ENCODE peak calls at places on chromosomes 7 and 10, in ten cellular contexts. F is lung, Z is cardiac fibroblast, C is BJ, Y is sigmoid colon, W is HCT116, N is AG09309, U is ovary, V is pancreas, Q is right atrium auricular region. P is an unnamed sample.

GRCh38 chr10:75400163-75400768 is 1.3 kb downstream of the ZNF503 start:
- DNase-seq in F (no peak), Z (peak), C (no peak), Y (peak), W (no peak), N (no peak), U (peak), V (no peak), Q (peak), P (no peak)

GRCh38 chr10:48390933-48391845 is 84.7 kb downstream of the MAPK8 start:
- DNase-seq in F (no peak), Z (peak), C (no peak), Y (no peak), W (peak), N (no peak), U (no peak), V (no peak), Q (no peak), P (peak)

GRCh38 chr10:22315455-22316285 is 518 bp upstream of the COMMD3 start:
- DNase-seq in F (peak), Z (no peak), C (no peak), Y (no peak), W (no peak), N (no peak), U (no peak), V (no peak), Q (no peak), P (no peak)

GRCh38 chr7:137328389-137329120 is 15.0 kb downstream of the PTN start:
- DNase-seq in F (no peak), Z (no peak), C (no peak), Y (no peak), W (no peak), N (no peak), U (no peak), V (no peak), Q (no peak), P (peak)

GRCh38 chr10:117425908-117426566 is 50.8 kb upstream of the PDZD8 start:
- DNase-seq in F (no peak), Z (no peak), C (no peak), Y (no peak), W (no peak), N (no peak), U (no peak), V (no peak), Q (no peak), P (no peak)

GRCh38 chr10:85646312-85646711 is 720.3 kb downstream of the GRID1 start:
- DNase-seq in F (no peak), Z (no peak), C (no peak), Y (no peak), W (no peak), N (no peak), U (no peak), V (no peak), Q (no peak), P (peak)

GRCh38 chr7:139246905-139247304 is 15.9 kb downstream of the UBN2 start:
- DNase-seq in F (no peak), Z (peak), C (peak), Y (no peak), W (no peak), N (peak), U (no peak), V (no peak), Q (no peak), P (peak)

GRCh38 chr10:73433538-73433867 is at the start of gene MSS51:
- DNase-seq in F (no peak), Z (no peak), C (no peak), Y (no peak), W (no peak), N (no peak), U (no peak), V (no peak), Q (no peak), P (no peak)

GRCh38 chr10:76302936-76303656 is 871.7 kb downstream of the LRMDA start:
- DNase-seq in F (no peak), Z (peak), C (no peak), Y (no peak), W (no peak), N (no peak), U (peak), V (no peak), Q (no peak), P (peak)

GRCh38 chr7:72444023-72444776 is 32.1 kb upstream of the CALN1 start:
- DNase-seq in F (no peak), Z (no peak), C (no peak), Y (no peak), W (no peak), N (no peak), U (no peak), V (no peak), Q (no peak), P (no peak)

GRCh38 chr7:117393781-117394180 is 33.5 kb downstream of the ASZ1 start:
- DNase-seq in F (no peak), Z (no peak), C (no peak), Y (no peak), W (no peak), N (no peak), U (no peak), V (no peak), Q (no peak), P (no peak)

GRCh38 chr7:91864070-91864469 is 16.4 kb downstream of the MTERF1 start:
- DNase-seq in F (no peak), Z (no peak), C (no peak), Y (no peak), W (no peak), N (no peak), U (no peak), V (no peak), Q (no peak), P (no peak)

GRCh38 chr7:91872069-91872468 is 8.4 kb downstream of the MTERF1 start:
- DNase-seq in F (no peak), Z (no peak), C (no peak), Y (no peak), W (no peak), N (no peak), U (no peak), V (no peak), Q (no peak), P (no peak)

GRCh38 chr7:91869661-91870060 is 10.8 kb downstream of the MTERF1 start:
- DNase-seq in F (no peak), Z (no peak), C (no peak), Y (no peak), W (no peak), N (no peak), U (no peak), V (no peak), Q (no peak), P (no peak)

GRCh38 chr7:91866599-91867148 is 13.8 kb downstream of the MTERF1 start:
- DNase-seq in F (no peak), Z (no peak), C (no peak), Y (no peak), W (no peak), N (no peak), U (no peak), V (no peak), Q (no peak), P (no peak)
- TF ChIP-seq CTCF in F (no peak), Z (no peak), C (no peak), Y (no peak), W (no peak), N (no peak), U (no peak), V (no peak), Q (no peak), P (no peak)

GRCh38 chr7:64878684-64879083 is 24.4 kb upstream of the ZNF273 start:
- DNase-seq in F (peak), Z (no peak), C (no peak), Y (no peak), W (no peak), N (no peak), U (no peak), V (no peak), Q (no peak), P (no peak)

GRCh38 chr7:64879800-64880199 is 23.3 kb upstream of the ZNF273 start:
- DNase-seq in F (peak), Z (no peak), C (no peak), Y (peak), W (no peak), N (no peak), U (no peak), V (no peak), Q (peak), P (no peak)

GRCh38 chr7:64879097-64879730 is 23.9 kb upstream of the ZNF273 start:
- DNase-seq in F (peak), Z (no peak), C (no peak), Y (peak), W (no peak), N (no peak), U (no peak), V (no peak), Q (peak), P (no peak)

GRCh38 chr7:64876792-64877713 is 26.0 kb upstream of the ZNF273 start:
- DNase-seq in F (peak), Z (no peak), C (no peak), Y (peak), W (no peak), N (no peak), U (no peak), V (peak), Q (peak), P (no peak)

GRCh38 chr7:64877714-64878610 is 25.1 kb upstream of the ZNF273 start:
- DNase-seq in F (peak), Z (no peak), C (no peak), Y (peak), W (no peak), N (no peak), U (no peak), V (no peak), Q (peak), P (no peak)
- H3K4me3 ChIP-seq in F (no peak), Z (no peak), C (peak), Y (peak), W (no peak), N (no peak), U (no peak), V (no peak), Q (no peak), P (peak)

DNA sequence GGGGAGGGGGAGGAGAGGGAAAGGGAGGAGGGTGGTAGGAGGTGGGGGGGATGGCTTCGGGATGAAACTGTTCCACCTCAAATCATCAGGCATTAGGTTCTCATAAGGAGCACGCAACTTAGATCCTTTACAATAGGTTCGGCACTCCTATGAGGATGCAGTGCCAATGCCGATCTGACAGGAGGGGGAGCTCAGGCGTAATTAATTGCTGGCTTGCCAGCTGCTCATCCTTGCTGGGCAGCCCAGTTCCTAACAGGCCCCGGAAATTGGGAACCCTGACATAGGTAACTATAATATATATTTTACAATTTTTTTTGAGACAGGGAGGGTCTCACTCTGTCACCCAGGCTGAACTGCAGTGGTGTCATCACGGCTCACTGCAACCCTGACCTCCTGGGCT is 118.8 kb upstream of the SFMBT2 start:
- DNase-seq in F (no peak), Z (peak), C (no peak), Y (peak), W (peak), N (no peak), U (no peak), V (no peak), Q (no peak), P (no peak)
- TF ChIP-seq CTCF in F (no peak), Z (no peak), C (peak), Y (peak), W (no peak), N (peak), U (no peak), V (no peak), Q (peak), P (peak)

GRCh38 chr7:19128856-19129255 is 11.4 kb upstream of the TWIST1 start:
- DNase-seq in F (no peak), Z (no peak), C (no peak), Y (no peak), W (no peak), N (no peak), U (no peak), V (no peak), Q (no peak), P (no peak)

GRCh38 chr7:19133891-19134290 is 11.3 kb downstream of the FERD3L start:
- DNase-seq in F (no peak), Z (no peak), C (no peak), Y (no peak), W (no peak), N (no peak), U (no peak), V (no peak), Q (no peak), P (no peak)

GRCh38 chr7:19133390-19133789 is 11.8 kb downstream of the FERD3L start:
- DNase-seq in F (no peak), Z (no peak), C (no peak), Y (no peak), W (no peak), N (no peak), U (no peak), V (no peak), Q (no peak), P (no peak)
- H3K4me3 ChIP-seq in F (no peak), Z (no peak), C (no peak), Y (no peak), W (no peak), N (no peak), U (no peak), V (no peak), Q (no peak), P (no peak)

GRCh38 chr7:90771281-90771680 is 175.2 kb downstream of the CDK14 start:
- DNase-seq in F (no peak), Z (no peak), C (peak), Y (no peak), W (no peak), N (peak), U (no peak), V (no peak), Q (no peak), P (peak)

GRCh38 chr7:90777075-90777864 is 181.1 kb downstream of the CDK14 start:
- DNase-seq in F (no peak), Z (no peak), C (no peak), Y (no peak), W (no peak), N (no peak), U (peak), V (no peak), Q (no peak), P (no peak)

GRCh38 chr7:90772410-90772809 is 176.3 kb downstream of the CDK14 start:
- DNase-seq in F (no peak), Z (no peak), C (no peak), Y (no peak), W (no peak), N (no peak), U (no peak), V (no peak), Q (no peak), P (no peak)

GRCh38 chr7:90775383-90775965 is 179.4 kb downstream of the CDK14 start:
- DNase-seq in F (no peak), Z (no peak), C (no peak), Y (no peak), W (no peak), N (no peak), U (no peak), V (no peak), Q (no peak), P (no peak)

DNA sequence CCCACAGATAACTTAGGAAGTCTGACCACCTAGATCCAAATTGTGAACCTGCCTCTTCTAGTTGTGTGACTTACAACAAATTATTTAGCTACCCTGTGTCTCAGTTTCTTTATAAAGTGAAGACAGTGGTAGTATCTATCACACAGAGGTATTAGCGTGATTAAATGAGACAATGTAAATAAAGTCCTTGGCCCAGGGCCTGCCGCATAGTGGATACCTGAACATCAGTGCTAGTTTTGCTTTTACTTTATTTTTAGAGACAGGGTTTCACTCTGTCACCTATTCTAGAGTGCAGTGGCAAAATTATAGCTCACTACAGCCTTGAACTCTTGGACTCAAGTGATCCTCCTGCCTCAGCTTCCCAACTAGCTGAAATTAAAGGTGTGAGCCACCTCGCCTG is 177.1 kb downstream of the CDK14 start:
- DNase-seq in F (no peak), Z (no peak), C (no peak), Y (no peak), W (no peak), N (no peak), U (no peak), V (no peak), Q (no peak), P (no peak)
- TF ChIP-seq CTCF in F (no peak), Z (no peak), C (no peak), Y (no peak), W (no peak), N (no peak), U (no peak), V (no peak), Q (no peak), P (no peak)

GRCh38 chr7:41629711-41630111 is 73.2 kb downstream of the INHBA start:
- DNase-seq in F (no peak), Z (no peak), C (no peak), Y (no peak), W (no peak), N (peak), U (no peak), V (no peak), Q (no peak), P (no peak)
- H3K4me3 ChIP-seq in F (no peak), Z (no peak), C (no peak), Y (no peak), W (no peak), N (no peak), U (no peak), V (no peak), Q (no peak), P (no peak)